ENCODE peak calls at places on chromosomes 12 and 14, in eight cellular contexts. U is neural progenitor cell, Y is smooth muscle cell of the brain vasculature, Z is stromal cell of bone marrow, B is NCI-H1417, T is NB4, P is ACHN, L is C1 segment of cervical spinal cord. O is an unnamed sample.

GRCh38 chr14:93975791-93976476 is 436 bp downstream of the ASB2 start:
- DNase-seq in Y (no peak), T (no peak), B (no peak), L (no peak), Z (no peak), U (no peak), P (no peak), O (no peak)

GRCh38 chr12:91582799-91583198 is 400.2 kb upstream of the DCN start:
- DNase-seq in L (no peak), U (no peak), P (no peak), B (no peak), Y (no peak), Z (no peak), T (no peak), O (no peak)

GRCh38 chr12:104055686-104056388 is 5.8 kb upstream of the GLT8D2 start:
- DNase-seq in L (no peak), U (no peak), T (no peak), P (no peak), B (peak), Z (no peak), Y (no peak), O (no peak)

GRCh38 chr14:30389134-30389900 is 169.6 kb upstream of the G2E3 start:
- DNase-seq in P (peak), B (no peak), L (no peak), Y (no peak), U (no peak), T (no peak), Z (peak), O (no peak)

GRCh38 chr12:96338852-96339478 is 61.3 kb downstream of the CDK17 start:
- DNase-seq in B (no peak), Z (no peak), P (no peak), Y (no peak), T (no peak), L (no peak), U (no peak), O (no peak)

GRCh38 chr12:69329669-69330428 is 18.3 kb upstream of the LYZ start:
- DNase-seq in P (no peak), B (no peak), U (no peak), Y (no peak), T (peak), L (no peak), Z (no peak), O (no peak)

GRCh38 chr12:93616584-93617101 is 44.2 kb downstream of the SOCS2 start:
- DNase-seq in Y (no peak), B (no peak), P (no peak), Z (no peak), L (no peak), U (peak), T (no peak), O (peak)

GRCh38 chr12:78229491-78230209 is 399.0 kb downstream of the NAV3 start:
- DNase-seq in U (peak), B (peak), Z (no peak), Y (no peak), L (no peak), T (peak), P (peak), O (peak)

GRCh38 chr12:64672925-64673409 is 62.7 kb downstream of the RASSF3 start:
- DNase-seq in Z (no peak), L (no peak), B (peak), P (peak), T (no peak), U (no peak), Y (no peak), O (no peak)

GRCh38 chr14:61342941-61343340 is 21.6 kb downstream of the PRKCH start:
- DNase-seq in U (no peak), T (no peak), Z (no peak), L (no peak), P (no peak), Y (no peak), B (no peak), O (no peak)

GRCh38 chr14:55233591-55233990 is 37.6 kb upstream of the FBXO34 start:
- DNase-seq in Z (no peak), U (no peak), L (no peak), T (no peak), B (no peak), P (no peak), Y (no peak), O (no peak)

GRCh38 chr12:131108171-131108955 is 154.7 kb downstream of the ADGRD1 start:
- DNase-seq in P (no peak), Y (no peak), B (no peak), Z (no peak), L (no peak), U (no peak), T (no peak), O (no peak)

GRCh38 chr14:70660967-70661871 is 19.5 kb downstream of the TTC9 start:
- DNase-seq in P (no peak), Z (no peak), Y (no peak), L (no peak), B (no peak), U (no peak), T (no peak), O (no peak)

GRCh38 chr14:37544407-37544806 is 50.6 kb downstream of the FOXA1 start:
- DNase-seq in L (no peak), Z (no peak), B (peak), Y (no peak), U (no peak), P (no peak), T (no peak), O (no peak)

GRCh38 chr12:69274861-69275260 is 35.5 kb downstream of the CPSF6 start:
- DNase-seq in B (no peak), T (no peak), U (no peak), Y (no peak), L (no peak), P (no peak), Z (peak), O (no peak)

GRCh38 chr12:91890742-91891141 is 254.9 kb downstream of the BTG1 start:
- DNase-seq in U (no peak), Y (no peak), P (no peak), B (no peak), T (no peak), L (no peak), Z (no peak), O (no peak)

GRCh38 chr12:51341259-51342007 is 5.0 kb downstream of the CELA1 start:
- DNase-seq in U (peak), T (peak), B (peak), Z (no peak), P (peak), Y (peak), L (no peak), O (peak)

GRCh38 chr12:102438047-102438822 is 42.1 kb downstream of the IGF1 start:
- DNase-seq in U (peak), Z (no peak), B (no peak), Y (no peak), T (no peak), L (no peak), P (no peak), O (no peak)

GRCh38 chr12:11651377-11651776 is 1.9 kb downstream of the ETV6 start:
- DNase-seq in Y (no peak), P (no peak), Z (no peak), B (no peak), L (no peak), T (peak), U (no peak), O (no peak)

GRCh38 chr12:108181095-108181454 is 52.0 kb downstream of the WSCD2 start:
- DNase-seq in L (no peak), Y (no peak), U (no peak), P (no peak), Z (no peak), T (no peak), B (no peak), O (no peak)

GRCh38 chr14:101630056-101630960 is 69.0 kb downstream of the DIO3 start:
- DNase-seq in L (no peak), U (no peak), B (no peak), P (no peak), T (no peak), Z (no peak), Y (no peak), O (no peak)

GRCh38 chr12:108594-108993 is 42.0 kb downstream of the IQSEC3 start:
- DNase-seq in B (peak), P (peak), L (no peak), Y (no peak), T (no peak), U (no peak), Z (no peak), O (no peak)

GRCh38 chr12:115404761-115405470 is 720.9 kb upstream of the TBX3 start:
- DNase-seq in U (no peak), L (no peak), B (no peak), Y (no peak), P (peak), T (no peak), Z (peak), O (no peak)

GRCh38 chr14:74804219-74804825 is 41.2 kb downstream of the YLPM1 start:
- DNase-seq in U (peak), T (peak), P (no peak), L (no peak), Y (peak), Z (peak), B (peak), O (peak)

GRCh38 chr12:108826115-108826806 is 31.1 kb downstream of the SSH1 start:
- DNase-seq in Z (peak), P (peak), Y (peak), B (no peak), L (no peak), T (peak), U (no peak), O (no peak)

GRCh38 chr12:100375023-100375737 is 18.3 kb downstream of the SLC17A8 start:
- DNase-seq in U (peak), B (no peak), P (no peak), T (no peak), L (no peak), Y (no peak), Z (peak), O (peak)

GRCh38 chr12:110996415-110996814 is 76.0 kb upstream of the MYL2 start:
- DNase-seq in L (no peak), Z (no peak), Y (no peak), P (no peak), B (no peak), T (no peak), U (no peak), O (no peak)

GRCh38 chr14:105439710-105440553 is 20.3 kb downstream of the MTA1 start:
- DNase-seq in T (no peak), Y (no peak), B (no peak), L (no peak), Z (no peak), P (no peak), U (no peak), O (no peak)

GRCh38 chr14:105333613-105334364 is 19.2 kb downstream of the PACS2 start:
- DNase-seq in Z (no peak), T (no peak), B (peak), U (no peak), Y (no peak), P (no peak), L (no peak), O (no peak)

GRCh38 chr12:131413006-131413405 is 297.9 kb upstream of the SFSWAP start:
- DNase-seq in U (no peak), B (no peak), L (no peak), Y (no peak), T (no peak), Z (no peak), P (no peak), O (no peak)

GRCh38 chr12:100799770-100800169 is 5.2 kb downstream of the ANO4 start:
- DNase-seq in Z (no peak), T (no peak), L (no peak), B (no peak), U (no peak), P (no peak), Y (no peak), O (no peak)